ENCODE peak calls at places on chromosomes 6 and 20, in six cellular contexts. J, F, T, Z, A and G are unnamed samples.

GRCh38 chr6:49327005-49327404 is 136.0 kb downstream of the MMUT start:
- DNase-seq in J (no peak), F (no peak), T (no peak), Z (no peak), A (no peak), G (no peak)

GRCh38 chr6:43243649-43244321 is 504 bp downstream of the TTBK1 start:
- DNase-seq in J (no peak), F (no peak), T (no peak), Z (no peak), A (peak), G (no peak)

GRCh38 chr6:42140051-42140450 is 2.4 kb downstream of the C6orf132 start:
- DNase-seq in J (no peak), F (peak), T (peak), Z (no peak), A (no peak), G (no peak)

GRCh38 chr20:39019805-39020325 is 57.7 kb downstream of the DHX35 start:
- DNase-seq in J (no peak), F (no peak), T (no peak), Z (no peak), A (no peak), G (no peak)

GRCh38 chr20:662289-663192 is 9.5 kb upstream of the SRXN1 start:
- DNase-seq in J (no peak), F (no peak), T (no peak), Z (no peak), A (no peak), G (no peak)

GRCh38 chr20:22690616-22691179 is 106.3 kb upstream of the FOXA2 start:
- DNase-seq in J (no peak), F (no peak), T (no peak), Z (no peak), A (no peak), G (no peak)

GRCh38 chr6:146650799-146651481 is 52.2 kb downstream of the ADGB start:
- DNase-seq in J (peak), F (no peak), T (no peak), Z (no peak), A (no peak), G (no peak)

GRCh38 chr6:11315743-11316437 is 83.4 kb upstream of the NEDD9 start:
- DNase-seq in J (peak), F (peak), T (no peak), Z (no peak), A (no peak), G (no peak)

GRCh38 chr6:41439524-41440418 is 104.4 kb downstream of the NCR2 start:
- DNase-seq in J (no peak), F (no peak), T (peak), Z (no peak), A (no peak), G (no peak)

GRCh38 chr20:20498081-20498861 is 130.4 kb downstream of the INSM1 start:
- DNase-seq in J (peak), F (no peak), T (no peak), Z (no peak), A (peak), G (no peak)

GRCh38 chr20:36335187-36335870 is 29.2 kb downstream of the DLGAP4 start:
- DNase-seq in J (no peak), F (no peak), T (no peak), Z (no peak), A (no peak), G (no peak)

GRCh38 chr6:165774903-165775608 is 112.0 kb upstream of the PDE10A start:
- DNase-seq in J (no peak), F (peak), T (no peak), Z (peak), A (peak), G (peak)

GRCh38 chr20:5654557-5654956 is 95.6 kb upstream of the SHLD1 start:
- DNase-seq in J (peak), F (peak), T (no peak), Z (no peak), A (peak), G (no peak)

GRCh38 chr6:134173936-134174789 is 121.7 kb upstream of the SLC2A12 start:
- DNase-seq in J (peak), F (peak), T (peak), Z (no peak), A (peak), G (peak)

GRCh38 chr20:56626367-56627121 is 2.6 kb upstream of the TFAP2C start:
- DNase-seq in J (no peak), F (no peak), T (no peak), Z (no peak), A (no peak), G (peak)

GRCh38 chr6:113451030-113451429 is 406.1 kb upstream of the MARCKS start:
- DNase-seq in J (no peak), F (no peak), T (no peak), Z (no peak), A (no peak), G (no peak)

GRCh38 chr6:113854531-113855499 is 2.3 kb upstream of the MARCKS start:
- DNase-seq in J (no peak), F (peak), T (peak), Z (peak), A (peak), G (peak)